ENCODE peak calls at places on chromosomes 1 and 21, in four cellular contexts. H is tibial artery, Y is brain microvascular endothelial cell, Q is fibroblast of lung. L is an unnamed sample.

GRCh38 chr1:178937770-178938169 is 66.9 kb upstream of the ANGPTL1 start:
- DNase-seq in H (no peak), Y (no peak), Q (no peak), L (no peak)

GRCh38 chr1:231523816-231524215 is 4.7 kb upstream of the TSNAX start:
- DNase-seq in H (no peak), Y (no peak), Q (peak), L (no peak)

GRCh38 chr1:164613176-164613575 is 54.2 kb downstream of the PBX1 start:
- DNase-seq in H (no peak), Y (no peak), Q (peak), L (no peak)

GRCh38 chr1:231421971-231422797 is at the start of gene EGLN1:
- DNase-seq in H (peak), Y (peak), Q (peak), L (peak)

GRCh38 chr1:9442266-9442846 is 96.9 kb upstream of the SLC25A33 start:
- DNase-seq in H (no peak), Y (peak), Q (peak), L (no peak)

GRCh38 chr21:38159355-38159754 is 97.4 kb upstream of the KCNJ15 start:
- DNase-seq in H (peak), Y (peak), Q (peak), L (no peak)

GRCh38 chr1:81142099-81142776 is 658.5 kb upstream of the ADGRL2 start:
- DNase-seq in H (no peak), Y (peak), Q (peak), L (no peak)

GRCh38 chr1:47703981-47704596 is 266.2 kb downstream of the FOXD2 start:
- DNase-seq in H (peak), Y (peak), Q (peak), L (no peak)

DNA sequence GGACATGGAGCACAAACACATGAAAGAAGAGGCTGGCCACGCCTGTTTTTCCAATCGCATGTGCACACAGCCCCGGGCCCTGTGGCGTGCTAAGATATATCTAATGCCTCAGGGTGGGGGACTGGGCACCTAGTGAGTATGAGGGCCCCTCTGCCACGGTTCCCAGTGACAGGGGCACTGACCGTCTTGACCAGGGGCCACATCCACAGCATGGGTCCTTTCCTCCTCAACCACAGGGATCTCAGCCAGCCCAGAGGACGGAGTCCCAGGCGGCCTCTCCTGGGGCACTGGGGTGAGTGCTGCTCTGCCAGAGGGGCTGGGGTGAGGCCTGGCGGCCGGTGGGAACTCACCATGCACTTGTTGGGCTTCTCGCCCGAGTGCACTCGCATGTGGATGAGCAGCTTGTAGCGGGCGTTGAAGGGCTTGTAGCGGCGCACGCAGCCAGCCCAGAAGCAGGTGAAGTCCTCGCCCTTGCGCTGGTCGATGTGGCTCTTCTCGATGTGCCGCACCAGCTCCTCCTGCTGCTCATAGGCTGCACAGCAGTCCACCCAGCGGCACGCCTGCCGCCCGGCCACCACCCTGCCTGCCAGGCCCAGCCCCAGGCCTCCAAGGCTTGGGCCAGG is 134.7 kb downstream of the DMRTB1 start:
- DNase-seq in H (no peak), Y (no peak), Q (peak), L (no peak)
- TF ChIP-seq CTCF in H (no peak), Y (peak), Q (peak), L (no peak)

DNA sequence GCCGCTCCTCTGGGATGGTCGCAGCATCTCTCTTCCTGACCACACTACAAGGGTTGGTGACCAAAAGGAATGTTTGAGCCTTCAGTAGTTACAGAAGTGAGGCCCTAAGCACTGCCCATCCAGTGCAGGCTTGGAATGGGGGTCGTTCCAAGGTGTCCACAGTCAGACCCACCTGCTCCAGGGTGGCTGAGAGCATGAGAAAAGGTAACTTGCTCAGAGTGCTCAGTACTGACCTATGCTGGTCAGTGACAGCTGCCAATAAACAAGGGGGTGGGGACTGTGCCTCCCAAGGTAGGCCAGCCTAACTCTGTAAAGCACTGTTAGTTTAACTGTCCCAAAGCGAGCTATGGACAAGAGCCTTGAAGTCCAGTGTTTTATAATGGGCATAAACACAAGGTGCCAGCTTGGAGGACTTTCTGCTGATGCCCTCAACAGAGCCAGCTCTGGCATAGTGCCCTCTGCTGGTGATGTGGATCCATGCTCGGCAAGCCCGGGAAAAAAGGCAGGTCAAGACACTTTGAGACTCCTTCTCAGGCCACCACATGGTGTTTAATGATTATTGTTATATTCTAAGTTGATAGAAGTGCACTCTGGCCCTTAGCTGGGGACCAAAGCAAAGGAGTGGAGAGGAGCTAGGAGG is 78.1 kb upstream of the DNAH14 start:
- DNase-seq in H (peak), Y (peak), Q (peak), L (no peak)
- TF ChIP-seq CTCF in H (no peak), Y (peak), Q (peak), L (peak)

DNA sequence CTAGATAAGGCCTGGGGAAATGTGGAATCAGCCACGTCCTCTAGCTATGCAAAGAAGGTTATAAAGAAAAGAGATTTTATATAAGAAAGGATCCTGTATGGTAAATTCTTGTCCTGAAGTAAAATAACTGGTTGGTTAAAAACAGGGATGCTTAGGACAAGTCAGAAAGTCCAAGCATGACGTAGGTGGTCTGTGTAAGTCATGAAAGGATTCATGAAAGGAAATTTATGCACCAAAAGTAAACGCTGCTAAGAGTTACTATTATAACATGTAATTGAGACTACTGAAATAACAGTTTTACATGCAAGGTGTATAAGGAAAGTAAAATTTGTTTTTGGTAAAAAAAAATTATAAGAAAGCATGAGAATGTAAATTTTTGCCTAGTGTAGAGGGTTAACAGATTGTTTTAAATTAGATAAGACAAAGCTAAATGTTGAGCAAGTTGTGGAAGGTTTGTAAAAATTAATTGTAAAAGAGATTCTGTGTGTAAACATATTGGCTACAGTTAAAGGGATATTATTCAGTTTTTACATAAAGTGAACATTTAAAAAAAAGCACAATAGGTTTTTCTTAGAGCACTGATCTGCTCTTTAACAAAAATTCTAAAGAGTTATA is 43.9 kb downstream of the PIGK start:
- DNase-seq in H (no peak), Y (no peak), Q (peak), L (no peak)
- TF ChIP-seq CTCF in H (no peak), Y (no peak), Q (no peak), L (no peak)

DNA sequence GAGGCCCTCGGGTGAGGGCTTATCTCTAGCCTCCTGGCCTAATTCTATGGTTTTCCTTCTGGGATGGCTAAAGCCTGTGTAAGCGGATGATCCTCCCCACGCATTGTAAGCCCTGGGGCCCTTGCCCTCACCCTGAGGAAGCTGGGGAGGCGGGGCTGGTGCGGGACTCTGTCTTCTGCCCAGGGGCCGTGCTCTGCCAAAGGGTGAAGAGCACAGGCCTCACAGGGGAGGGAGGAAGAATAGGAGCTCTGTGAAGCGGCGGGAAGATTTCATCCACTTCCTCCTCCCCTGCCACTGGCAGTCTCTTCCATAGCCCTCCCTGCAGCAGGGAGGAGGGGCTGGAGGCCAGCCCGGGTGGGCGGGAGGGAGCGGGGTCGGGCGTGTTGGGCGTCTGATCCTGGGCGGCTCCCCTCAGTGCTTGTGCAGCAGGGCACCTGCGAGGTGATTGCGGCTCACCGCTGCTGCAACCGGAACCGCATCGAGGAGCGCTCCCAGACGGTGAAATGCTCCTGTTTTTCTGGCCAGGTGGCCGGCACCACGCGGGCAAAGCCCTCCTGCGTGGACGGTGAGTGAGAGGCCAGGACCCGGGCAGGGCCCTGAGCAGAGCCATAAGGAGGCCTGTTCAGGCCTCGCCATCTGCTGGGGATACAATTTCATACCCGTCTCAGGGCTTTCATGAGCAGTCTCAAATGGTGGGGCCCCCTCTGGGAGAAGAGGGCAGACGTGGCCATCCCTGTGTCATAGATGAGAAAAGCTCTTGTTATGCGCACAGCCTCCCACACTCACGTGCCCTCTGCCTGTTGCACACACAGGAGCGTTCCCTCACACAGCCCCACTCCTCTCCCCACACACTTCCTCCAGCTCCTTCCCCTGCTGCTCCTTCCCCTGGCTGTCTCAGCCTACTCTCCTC is 7.7 kb upstream of the PPM1J start:
- DNase-seq in H (no peak), Y (peak), Q (peak), L (no peak)
- TF ChIP-seq CTCF in H (no peak), Y (peak), Q (no peak), L (no peak)

DNA sequence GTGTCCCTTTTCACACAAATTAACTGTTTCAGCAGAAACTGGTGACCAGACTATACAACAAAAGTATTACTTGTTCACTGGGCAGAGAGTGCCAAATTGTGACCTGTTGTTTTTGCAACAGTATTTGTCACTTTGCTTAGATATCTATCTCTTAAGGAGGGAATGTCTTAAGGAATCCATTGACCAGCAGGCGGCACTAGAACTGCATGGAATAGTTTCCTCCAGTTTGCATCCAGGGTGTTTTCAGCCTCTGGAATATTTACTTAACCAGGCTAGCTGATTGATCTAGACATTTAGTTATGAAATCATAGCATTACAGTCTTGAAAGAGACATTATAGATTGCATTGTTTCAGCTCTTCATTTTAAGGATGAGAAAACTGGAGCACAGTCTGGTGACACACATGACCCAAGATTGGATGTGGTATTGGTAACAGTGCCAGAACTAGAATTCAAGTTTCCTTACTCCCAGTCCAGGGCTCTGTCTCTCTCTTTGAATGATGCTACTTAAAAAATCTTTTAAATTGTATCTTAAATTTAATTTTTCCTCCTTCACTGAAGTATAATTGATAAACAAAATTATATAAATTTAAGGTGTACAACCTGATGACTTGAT is 16.9 kb downstream of the RPTN start:
- DNase-seq in H (peak), Y (peak), Q (peak), L (no peak)
- TF ChIP-seq CTCF in H (peak), Y (peak), Q (peak), L (peak)

GRCh38 chr1:114286179-114286578 is 132.5 kb upstream of the SYT6 start:
- DNase-seq in H (no peak), Y (peak), Q (peak), L (no peak)
- TF ChIP-seq CTCF in H (no peak), Y (no peak), Q (peak), L (no peak)

GRCh38 chr1:115040501-115040900 is 10.9 kb downstream of the TSHB start:
- DNase-seq in H (no peak), Y (no peak), Q (no peak), L (no peak)
- TF ChIP-seq CTCF in H (no peak), Y (peak), Q (no peak), L (no peak)